ENCODE peak calls at places on chromosomes 4 and X, in five cellular contexts. One of them, this sample, is unnamed. For H3K36me3, the result is how much of the 10 kb centered on the place peaks cover.

GRCh38 chr4:76874176-76874575 is 23.8 kb downstream of the SOWAHB start:
- DNase-seq in left lung: no peak
- DNase-seq in MM.1S: no peak
- DNase-seq in colonic mucosa: no peak
- DNase-seq in sigmoid colon: no peak
- DNase-seq in this sample: no peak

GRCh38 chrX:38347136-38347535 is 5.3 kb upstream of the OTC start:
- DNase-seq in left lung: no peak
- DNase-seq in MM.1S: no peak
- DNase-seq in colonic mucosa: no peak
- DNase-seq in sigmoid colon: no peak
- DNase-seq in this sample: no peak

GRCh38 chr4:10061650-10062415 is 40.5 kb upstream of the SLC2A9 start:
- DNase-seq in left lung: no peak
- DNase-seq in MM.1S: no peak
- DNase-seq in colonic mucosa: no peak
- DNase-seq in sigmoid colon: no peak
- DNase-seq in this sample: no peak

GRCh38 chr4:135833529-135833928 is 1631.9 kb upstream of the PABPC4L start:
- DNase-seq in left lung: no peak
- DNase-seq in MM.1S: no peak
- DNase-seq in colonic mucosa: no peak
- DNase-seq in sigmoid colon: no peak
- DNase-seq in this sample: no peak

GRCh38 chr4:171203425-171203824 is 609.8 kb upstream of the GALNTL6 start:
- DNase-seq in left lung: no peak
- DNase-seq in MM.1S: no peak
- DNase-seq in colonic mucosa: no peak
- DNase-seq in sigmoid colon: no peak
- DNase-seq in this sample: no peak

GRCh38 chr4:20615492-20616136 is 84.6 kb upstream of the PACRGL start:
- DNase-seq in left lung: no peak
- DNase-seq in MM.1S: no peak
- DNase-seq in colonic mucosa: no peak
- DNase-seq in sigmoid colon: no peak
- DNase-seq in this sample: no peak

GRCh38 chr4:129043523-129043922 is 49.8 kb downstream of the SCLT1 start:
- DNase-seq in left lung: no peak
- DNase-seq in MM.1S: no peak
- DNase-seq in colonic mucosa: no peak
- DNase-seq in sigmoid colon: no peak
- DNase-seq in this sample: no peak

GRCh38 chr4:108224628-108225053 is 55.9 kb upstream of the LEF1 start:
- DNase-seq in left lung: no peak
- DNase-seq in MM.1S: no peak
- DNase-seq in colonic mucosa: no peak
- DNase-seq in sigmoid colon: no peak
- DNase-seq in this sample: no peak

GRCh38 chr4:10808591-10808990 is 124.0 kb upstream of the CLNK start:
- DNase-seq in left lung: no peak
- DNase-seq in MM.1S: no peak
- DNase-seq in colonic mucosa: no peak
- DNase-seq in sigmoid colon: peak
- DNase-seq in this sample: no peak

GRCh38 chr4:53943345-53944085 is 120.9 kb downstream of the CHIC2 start:
- DNase-seq in left lung: no peak
- DNase-seq in MM.1S: no peak
- DNase-seq in colonic mucosa: no peak
- DNase-seq in sigmoid colon: no peak
- DNase-seq in this sample: no peak

GRCh38 chr4:57147335-57148060 is 37.3 kb upstream of the IGFBP7 start:
- DNase-seq in left lung: no peak
- DNase-seq in MM.1S: no peak
- DNase-seq in colonic mucosa: no peak
- DNase-seq in sigmoid colon: no peak
- DNase-seq in this sample: no peak

GRCh38 chrX:5957506-5957905 is 271.2 kb downstream of the NLGN4X start:
- DNase-seq in left lung: no peak
- DNase-seq in MM.1S: no peak
- DNase-seq in colonic mucosa: no peak
- DNase-seq in sigmoid colon: no peak
- DNase-seq in this sample: no peak

GRCh38 chrX:36898301-36898700 is 109.9 kb upstream of the FAM47C start:
- DNase-seq in left lung: no peak
- DNase-seq in MM.1S: no peak
- DNase-seq in colonic mucosa: no peak
- DNase-seq in sigmoid colon: no peak
- DNase-seq in this sample: no peak

GRCh38 chrX:120309873-120310730 is 1.2 kb downstream of the TMEM255A start:
- DNase-seq in left lung: no peak
- DNase-seq in MM.1S: peak
- DNase-seq in colonic mucosa: peak
- DNase-seq in sigmoid colon: no peak
- DNase-seq in this sample: no peak

GRCh38 chr4:184647391-184648101 is 1.7 kb downstream of the CASP3 start:
- DNase-seq in left lung: no peak
- DNase-seq in MM.1S: peak
- DNase-seq in colonic mucosa: no peak
- DNase-seq in sigmoid colon: no peak
- DNase-seq in this sample: no peak

GRCh38 chrX:13266641-13267420 is 53.0 kb downstream of the ATXN3L start:
- DNase-seq in left lung: no peak
- DNase-seq in MM.1S: no peak
- DNase-seq in colonic mucosa: no peak
- DNase-seq in sigmoid colon: no peak
- DNase-seq in this sample: no peak

GRCh38 chr4:77269505-77269904 is 112.5 kb downstream of the CCNG2 start:
- DNase-seq in left lung: no peak
- DNase-seq in MM.1S: no peak
- DNase-seq in colonic mucosa: no peak
- DNase-seq in sigmoid colon: no peak
- DNase-seq in this sample: no peak

GRCh38 chr4:67750691-67751090 is 3.5 kb downstream of the GNRHR start:
- DNase-seq in left lung: no peak
- DNase-seq in MM.1S: no peak
- DNase-seq in colonic mucosa: no peak
- DNase-seq in sigmoid colon: no peak
- DNase-seq in this sample: no peak

GRCh38 chrX:45517090-45517973 is 316.7 kb upstream of the DIPK2B start:
- DNase-seq in left lung: no peak
- DNase-seq in MM.1S: no peak
- DNase-seq in colonic mucosa: no peak
- DNase-seq in sigmoid colon: no peak
- DNase-seq in this sample: no peak

GRCh38 chr4:166174717-166175510 is 301.9 kb downstream of the TLL1 start:
- DNase-seq in left lung: no peak
- DNase-seq in MM.1S: no peak
- DNase-seq in colonic mucosa: no peak
- DNase-seq in sigmoid colon: no peak
- DNase-seq in this sample: no peak

GRCh38 chrX:21946925-21947641 is 6.6 kb downstream of the SMS start:
- DNase-seq in left lung: no peak
- DNase-seq in MM.1S: no peak
- DNase-seq in colonic mucosa: no peak
- DNase-seq in sigmoid colon: no peak
- DNase-seq in this sample: no peak

GRCh38 chr4:26131053-26131452 is 189.8 kb upstream of the RBPJ start:
- DNase-seq in left lung: no peak
- DNase-seq in MM.1S: no peak
- DNase-seq in colonic mucosa: no peak
- DNase-seq in sigmoid colon: no peak
- DNase-seq in this sample: no peak

GRCh38 chrX:8755116-8755515 is 23.2 kb upstream of the ANOS1 start:
- DNase-seq in left lung: no peak
- DNase-seq in MM.1S: no peak
- DNase-seq in colonic mucosa: no peak
- DNase-seq in sigmoid colon: no peak
- DNase-seq in this sample: no peak

GRCh38 chrX:19987856-19988255 is 3.0 kb downstream of the BCLAF3 start:
- DNase-seq in left lung: no peak
- DNase-seq in MM.1S: peak
- DNase-seq in colonic mucosa: no peak
- DNase-seq in sigmoid colon: no peak
- DNase-seq in this sample: no peak

GRCh38 chr4:119559044-119559647 is 69.5 kb downstream of the PDE5A start:
- DNase-seq in left lung: no peak
- DNase-seq in MM.1S: peak
- DNase-seq in colonic mucosa: no peak
- DNase-seq in sigmoid colon: no peak
- DNase-seq in this sample: no peak

GRCh38 chr4:176642472-176642871 is 150.2 kb downstream of the VEGFC start:
- DNase-seq in left lung: no peak
- DNase-seq in MM.1S: no peak
- DNase-seq in colonic mucosa: no peak
- DNase-seq in sigmoid colon: no peak
- DNase-seq in this sample: no peak

GRCh38 chr4:2942037-2942531 is 21.1 kb downstream of the NOP14 start:
- DNase-seq in left lung: no peak
- DNase-seq in MM.1S: no peak
- DNase-seq in colonic mucosa: no peak
- DNase-seq in sigmoid colon: no peak
- DNase-seq in this sample: no peak
- H3K36me3 ChIP-seq in left lung: under half
- H3K36me3 ChIP-seq in MM.1S: under half
- H3K36me3 ChIP-seq in colonic mucosa: under half
- H3K36me3 ChIP-seq in sigmoid colon: half or more
- H3K36me3 ChIP-seq in this sample: half or more

GRCh38 chr4:5980436-5981155 is 37.6 kb downstream of the C4orf50 start:
- DNase-seq in left lung: no peak
- DNase-seq in MM.1S: no peak
- DNase-seq in colonic mucosa: no peak
- DNase-seq in sigmoid colon: no peak
- DNase-seq in this sample: no peak
- TF ChIP-seq CTCF in left lung: no peak
- TF ChIP-seq CTCF in MM.1S: no peak
- TF ChIP-seq CTCF in colonic mucosa: no peak
- TF ChIP-seq CTCF in sigmoid colon: no peak
- TF ChIP-seq CTCF in this sample: no peak

GRCh38 chr4:7061815-7062214 is 6.0 kb downstream of the GRPEL1 start:
- DNase-seq in left lung: no peak
- DNase-seq in MM.1S: no peak
- DNase-seq in colonic mucosa: no peak
- DNase-seq in sigmoid colon: peak
- DNase-seq in this sample: no peak
- H3K36me3 ChIP-seq in left lung: under half
- H3K36me3 ChIP-seq in MM.1S: under half
- H3K36me3 ChIP-seq in colonic mucosa: under half
- H3K36me3 ChIP-seq in sigmoid colon: under half
- H3K36me3 ChIP-seq in this sample: half or more

DNA sequence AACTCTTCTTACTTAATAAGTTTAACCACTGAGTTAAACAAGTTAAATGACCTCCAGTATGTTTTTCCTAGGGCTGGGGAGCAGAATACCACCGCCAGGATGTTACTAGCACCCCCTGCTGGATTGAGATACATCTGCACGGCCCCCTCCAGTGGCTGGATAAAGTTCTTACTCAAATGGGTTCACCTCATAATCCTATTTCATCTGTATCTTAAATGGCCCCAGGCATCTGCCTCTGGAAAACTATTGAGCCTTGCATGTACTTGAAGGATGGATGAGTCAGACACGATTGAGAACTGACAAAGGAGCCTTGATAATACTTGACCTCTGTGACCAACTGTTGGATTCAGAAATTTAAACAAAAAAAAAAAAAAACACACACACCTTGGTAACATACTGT is 61.5 kb upstream of the MMAA start:
- DNase-seq in left lung: no peak
- DNase-seq in MM.1S: peak
- DNase-seq in colonic mucosa: peak
- DNase-seq in sigmoid colon: peak
- DNase-seq in this sample: peak
- TF ChIP-seq CTCF in left lung: peak
- TF ChIP-seq CTCF in MM.1S: peak
- TF ChIP-seq CTCF in colonic mucosa: peak
- TF ChIP-seq CTCF in sigmoid colon: peak
- TF ChIP-seq CTCF in this sample: peak

GRCh38 chr4:180422989-180423766 is 1820.0 kb upstream of the TENM3 start:
- DNase-seq in left lung: no peak
- DNase-seq in MM.1S: no peak
- DNase-seq in colonic mucosa: no peak
- DNase-seq in sigmoid colon: no peak
- DNase-seq in this sample: no peak

DNA sequence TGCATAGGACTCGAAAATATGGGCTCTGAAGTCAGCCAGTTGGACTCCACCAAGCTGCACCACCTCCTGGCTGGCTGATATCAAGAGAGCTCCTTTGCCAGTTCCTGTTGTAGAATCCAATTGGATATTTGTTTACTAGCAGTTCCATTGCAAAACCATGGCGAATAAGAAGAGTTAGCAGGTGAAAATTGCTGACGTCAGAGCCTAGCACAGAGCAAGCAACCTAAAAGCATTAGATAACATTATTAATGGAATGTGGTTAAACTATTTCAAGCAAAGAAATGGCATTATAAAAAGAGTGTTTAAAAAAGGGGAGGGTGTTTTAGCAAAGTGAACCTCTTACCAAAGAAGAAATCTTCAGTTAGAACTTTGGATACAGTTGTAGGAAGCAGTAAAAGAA is 1816.3 kb upstream of the TENM3 start:
- DNase-seq in left lung: no peak
- DNase-seq in MM.1S: no peak
- DNase-seq in colonic mucosa: no peak
- DNase-seq in sigmoid colon: no peak
- DNase-seq in this sample: no peak
- H3K36me3 ChIP-seq in left lung: under half
- H3K36me3 ChIP-seq in MM.1S: under half
- H3K36me3 ChIP-seq in colonic mucosa: under half
- H3K36me3 ChIP-seq in sigmoid colon: under half
- H3K36me3 ChIP-seq in this sample: under half

GRCh38 chr4:32268949-32269348 is 1548.8 kb downstream of the PCDH7 start:
- DNase-seq in left lung: no peak
- DNase-seq in MM.1S: no peak
- DNase-seq in colonic mucosa: no peak
- DNase-seq in sigmoid colon: no peak
- DNase-seq in this sample: no peak
- TF ChIP-seq CTCF in left lung: no peak
- TF ChIP-seq CTCF in MM.1S: no peak
- TF ChIP-seq CTCF in colonic mucosa: no peak
- TF ChIP-seq CTCF in sigmoid colon: no peak
- TF ChIP-seq CTCF in this sample: no peak